ENCODE peak calls at places on chromosomes 12 and 14, in ten cellular contexts. H is AG10803; S is iPS DF 19.7; L is gastrocnemius medialis; C is BE2C; B is NCI-H1092; K is retinal pigment epithelial cell; T is HepG2; M is naive thymus-derived CD8-positive, alpha-beta T cell; A is Panc1. D is an unnamed sample.

GRCh38 chr14:74973003-74973614 is 17.7 kb upstream of the PGF start:
- DNase-seq in L (no peak), T (no peak), C (no peak), S (no peak), H (no peak), A (no peak), B (no peak), M (no peak), K (no peak), D (no peak)

GRCh38 chr14:91872517-91873470 is 5.5 kb upstream of the TC2N start:
- DNase-seq in A (no peak), H (peak), C (no peak), B (no peak), K (no peak), L (peak), S (no peak), T (no peak), M (peak), D (no peak)

GRCh38 chr14:67166450-67166853 is 22.8 kb upstream of the GARIN2 start:
- DNase-seq in T (no peak), A (peak), K (no peak), S (no peak), L (no peak), M (no peak), H (peak), B (peak), C (peak), D (no peak)

GRCh38 chr12:12185424-12185823 is 81.4 kb downstream of the LRP6 start:
- DNase-seq in L (no peak), S (no peak), K (no peak), M (no peak), B (no peak), A (no peak), H (no peak), C (no peak), T (no peak), D (no peak)

GRCh38 chr12:68560823-68561422 is 49.8 kb upstream of the RAP1B start:
- DNase-seq in T (no peak), H (peak), S (no peak), B (no peak), K (no peak), A (no peak), L (no peak), M (no peak), C (no peak), D (no peak)

GRCh38 chr14:39169541-39169900 is 612 bp downstream of the TRAPPC6B start:
- DNase-seq in M (no peak), T (no peak), K (no peak), C (no peak), H (no peak), S (no peak), A (no peak), L (no peak), B (no peak), D (no peak)

GRCh38 chr14:100902295-100902694 is 1.2 kb downstream of the RTL1 start:
- DNase-seq in M (no peak), C (no peak), A (no peak), H (no peak), B (no peak), S (no peak), L (no peak), T (peak), K (no peak), D (no peak)

GRCh38 chr12:122538496-122538895 is 11.4 kb downstream of the KNTC1 start:
- DNase-seq in K (no peak), C (no peak), S (no peak), M (no peak), L (no peak), H (no peak), A (no peak), B (no peak), T (no peak), D (no peak)

GRCh38 chr14:68146812-68147211 is 327.2 kb downstream of the RAD51B start:
- DNase-seq in T (no peak), B (no peak), K (peak), A (no peak), S (no peak), C (no peak), M (no peak), H (peak), L (no peak), D (no peak)

GRCh38 chr14:56244138-56244789 is 126.1 kb downstream of the PELI2 start:
- DNase-seq in A (no peak), S (no peak), B (no peak), K (peak), C (no peak), H (peak), M (no peak), T (no peak), L (no peak), D (no peak)

GRCh38 chr14:68967459-68967940 is 11.6 kb downstream of the ACTN1 start:
- DNase-seq in M (no peak), C (no peak), K (no peak), A (no peak), T (no peak), H (no peak), S (no peak), B (no peak), L (no peak), D (no peak)

D was measured in NCI-H446.